ENCODE peak calls at places on chromosomes 16 and 17, in four cellular contexts. R, X, K and F are unnamed samples.
A peak's percentile ranks its signal among the peaks of the same experiment; 100 is the strongest.

GRCh38 chr16:11396241-11397048 is 51.2 kb downstream of the RMI2 start:
- DNase-seq in R (peak; percentile 87), K (peak; percentile 76), X (peak; percentile 38), F (peak; percentile 93)

GRCh38 chr16:13928644-13929043 is 8.7 kb downstream of the ERCC4 start:
- DNase-seq in X (no peak), R (no peak), K (no peak), F (no peak)

GRCh38 chr17:47733047-47733413 is at the start of gene TBX21:
- DNase-seq in R (peak; percentile 95), X (peak; percentile 81), K (no peak), F (peak; percentile 90)

GRCh38 chr17:49016775-49017463 is 19.7 kb downstream of the IGF2BP1 start:
- DNase-seq in X (no peak), R (no peak), K (peak; percentile 89), F (no peak)

GRCh38 chr16:715448-716249 is 731 bp downstream of the METRN start:
- DNase-seq in R (peak; percentile 83), K (no peak), X (no peak), F (peak; percentile 62)

GRCh38 chr16:10181196-10182162 is 749 bp downstream of the GRIN2A start:
- DNase-seq in R (peak; percentile 89), X (peak; percentile 61), K (peak; percentile 59), F (peak; percentile 88)

GRCh38 chr17:83127431-83128160 is 48.2 kb downstream of the METRNL start:
- DNase-seq in K (no peak), X (no peak), R (no peak), F (no peak)

GRCh38 chr16:5064915-5065314 is 841 bp downstream of the C16orf89 start:
- DNase-seq in K (no peak), X (no peak), R (no peak), F (no peak)

GRCh38 chr17:71180801-71181385 is 939.9 kb upstream of the SOX9 start:
- DNase-seq in R (no peak), K (peak; percentile 62), X (no peak), F (no peak)

GRCh38 chr16:15830832-15831451 is 25.9 kb downstream of the MYH11 start:
- DNase-seq in K (no peak), R (no peak), X (no peak), F (no peak)

GRCh38 chr17:48542114-48542955 is 2.6 kb downstream of the HOXB2 start:
- DNase-seq in K (no peak), X (no peak), R (peak; percentile 39), F (peak; percentile 35)

GRCh38 chr16:81313731-81314602 is 795 bp upstream of the GAN start:
- DNase-seq in R (peak; percentile 65), K (no peak), X (no peak), F (peak; percentile 94)

GRCh38 chr17:40115101-40115436 is 6.7 kb upstream of the MSL1 start:
- DNase-seq in R (no peak), K (no peak), X (peak; percentile 4), F (no peak)

GRCh38 chr17:37752482-37752881 is 7.6 kb upstream of the HNF1B start:
- DNase-seq in K (peak; percentile 79), X (no peak), R (no peak), F (no peak)

GRCh38 chr16:84618428-84619102 is 687 bp upstream of the COTL1 start:
- DNase-seq in K (peak; percentile 97), R (peak; percentile 78), X (no peak), F (peak; percentile 91)

GRCh38 chr17:69722518-69722917 is 308.0 kb downstream of the MAP2K6 start:
- DNase-seq in R (no peak), K (peak; percentile 49), X (no peak), F (no peak)

GRCh38 chr16:89015271-89015859 is 38.4 kb upstream of the CBFA2T3 start:
- DNase-seq in R (no peak), K (no peak), X (no peak), F (no peak)

DNA sequence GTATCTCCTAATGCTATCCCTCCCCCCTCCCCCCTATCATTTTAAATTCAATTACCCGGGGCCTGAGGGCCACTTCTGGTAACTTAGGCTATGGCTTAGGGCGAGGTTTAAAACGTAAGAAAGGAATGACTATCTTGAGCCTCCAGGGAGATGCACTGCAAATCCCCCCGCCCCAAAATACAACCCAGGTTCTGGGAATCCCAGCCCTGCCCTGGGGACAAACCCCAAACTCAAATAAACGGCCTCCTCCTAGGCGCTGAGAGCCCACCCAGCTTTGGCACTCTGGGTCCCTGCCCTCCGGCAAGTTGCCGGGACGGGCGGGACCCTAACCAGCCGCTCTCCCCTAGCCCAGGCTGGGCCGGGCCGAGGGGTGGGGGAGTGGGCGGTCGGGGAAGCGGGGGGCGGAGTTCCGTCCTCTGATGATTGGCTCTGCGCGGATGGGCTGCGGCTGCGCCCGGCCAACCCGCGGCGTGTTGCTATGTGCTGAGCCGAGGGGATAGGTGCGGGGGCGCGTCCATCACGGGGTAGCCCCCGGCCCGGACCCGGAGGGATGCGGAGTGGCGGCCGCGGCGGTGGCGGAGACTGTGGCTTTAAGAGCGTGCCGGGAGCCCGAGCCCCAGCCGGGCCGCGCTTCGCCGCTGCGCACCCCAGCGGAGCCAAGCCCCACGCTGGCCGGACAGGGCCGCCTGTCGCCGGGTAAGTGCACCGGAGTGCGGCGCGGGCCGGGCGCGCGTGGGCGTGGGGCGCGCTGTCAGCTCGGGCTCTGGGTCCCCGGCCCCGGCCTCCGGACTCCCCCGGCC is at the start of gene YPEL2:
- DNase-seq in K (peak; percentile 93), R (peak; percentile 99), X (peak; percentile 92), F (peak; percentile 98)
- H3K4me1 ChIP-seq in K (peaks cover 21% of the 10 kb centered on the region), R (peaks cover 48% of the 10 kb centered on the region), X (peaks cover 25% of the 10 kb centered on the region), F (peaks cover 23% of the 10 kb centered on the region)

GRCh38 chr17:79749958-79750357 is 19.2 kb downstream of the ENPP7 start:
- DNase-seq in X (no peak), R (no peak), K (no peak), F (no peak)
- TF ChIP-seq EZH2phosphoT487 in X (no peak), R (no peak), K (no peak), F (no peak)

GRCh38 chr17:13419676-13420075 is 182.1 kb downstream of the HS3ST3A1 start:
- DNase-seq in X (no peak), K (no peak), R (no peak), F (no peak)
- TF ChIP-seq EZH2 in X (no peak), K (no peak), R (no peak), F (no peak)

GRCh38 chr17:56174421-56174820 is 21.1 kb downstream of the ANKFN1 start:
- DNase-seq in R (no peak), K (no peak), X (no peak), F (no peak)

GRCh38 chr17:56175299-56175935 is 22.1 kb downstream of the ANKFN1 start:
- DNase-seq in X (no peak), K (no peak), R (no peak), F (no peak)

GRCh38 chr17:56173958-56174357 is 20.7 kb downstream of the ANKFN1 start:
- DNase-seq in X (no peak), K (no peak), R (no peak), F (no peak)

GRCh38 chr17:56178203-56178602 is 24.9 kb downstream of the ANKFN1 start:
- DNase-seq in K (no peak), X (no peak), R (no peak), F (no peak)

GRCh38 chr17:56176101-56176500 is 22.8 kb downstream of the ANKFN1 start:
- DNase-seq in K (no peak), X (no peak), R (no peak), F (peak; percentile 22)
- H3K4me1 ChIP-seq in K (no peaks in the 10 kb centered on the region), X (no peaks in the 10 kb centered on the region), R (peaks cover 37% of the 10 kb centered on the region), F (peaks cover 4% of the 10 kb centered on the region)

GRCh38 chr16:57022445-57022844 is 33.1 kb downstream of the NLRC5 start:
- DNase-seq in X (no peak), R (no peak), K (no peak), F (no peak)
- TF ChIP-seq EZH2phosphoT487 in X (no peak), R (no peak), K (no peak), F (no peak)